ENCODE peak calls at places on chromosomes 16 and 17, in seven cellular contexts. A is H9, B is GM23338, G is hepatocyte, L is IMR-90, P is neuronal stem cell, E is GM12878. W is an unnamed sample. For H3K27me3, the result is how much of the 10 kb centered on the place peaks cover.

GRCh38 chr17:78383725-78384471 is 5.4 kb downstream of the PGS1 start:
- DNase-seq in L (peak), G (peak), P (no peak), B (no peak), E (peak), A (no peak), W (no peak)

GRCh38 chr16:89168381-89169189 is 3.0 kb upstream of the CDH15 start:
- DNase-seq in B (no peak), L (no peak), P (no peak), E (no peak), A (no peak), G (no peak), W (no peak)

GRCh38 chr17:43662432-43663141 is 865 bp upstream of the MEOX1 start:
- DNase-seq in L (no peak), A (no peak), G (no peak), P (no peak), E (peak), B (peak), W (peak)

GRCh38 chr17:10177131-10177920 is 21.1 kb downstream of the GAS7 start:
- DNase-seq in B (no peak), G (no peak), E (no peak), L (no peak), P (no peak), A (peak), W (no peak)

GRCh38 chr16:4409081-4409932 is 7.1 kb downstream of the CORO7 start:
- DNase-seq in L (no peak), G (no peak), P (no peak), E (no peak), A (peak), B (peak), W (no peak)

GRCh38 chr17:63639125-63639524 is 16.9 kb downstream of the MAP3K3 start:
- DNase-seq in A (no peak), E (no peak), P (no peak), B (no peak), G (no peak), L (no peak), W (no peak)

GRCh38 chr16:67931712-67932461 is at the start of gene CTRL:
- DNase-seq in G (no peak), B (peak), P (no peak), L (no peak), A (no peak), E (no peak), W (no peak)

GRCh38 chr16:22163806-22164205 is 1.5 kb downstream of the SDR42E2 start:
- DNase-seq in E (no peak), P (no peak), L (no peak), G (no peak), B (no peak), A (no peak), W (no peak)

GRCh38 chr17:17899486-17899885 is 62.7 kb upstream of the SREBF1 start:
- DNase-seq in A (no peak), G (no peak), P (no peak), E (no peak), L (no peak), B (no peak), W (no peak)

GRCh38 chr17:7932483-7932891 is 481 bp downstream of the CNTROB start:
- DNase-seq in P (no peak), A (peak), G (peak), B (peak), L (peak), E (no peak), W (peak)

GRCh38 chr16:55876854-55877253 is 1.7 kb upstream of the CES5A start:
- DNase-seq in P (no peak), B (no peak), L (peak), A (no peak), E (no peak), G (no peak), W (no peak)

GRCh38 chr16:57003439-57004386 is 14.4 kb downstream of the NLRC5 start:
- DNase-seq in E (no peak), A (no peak), L (no peak), P (no peak), B (peak), G (no peak), W (no peak)

GRCh38 chr17:50364715-50365114 is 8.3 kb downstream of the MRPL27 start:
- DNase-seq in B (peak), G (peak), P (no peak), E (no peak), L (peak), A (peak), W (no peak)

GRCh38 chr16:47467501-47467900 is 6.4 kb downstream of the PHKB start:
- DNase-seq in G (no peak), B (no peak), E (no peak), A (no peak), L (no peak), P (no peak), W (no peak)

GRCh38 chr16:15440852-15441251 is 6.5 kb downstream of the BMERB1 start:
- DNase-seq in A (no peak), L (peak), B (no peak), G (no peak), P (no peak), E (no peak), W (no peak)

GRCh38 chr17:56499799-56500388 is 93.6 kb upstream of the NOG start:
- DNase-seq in E (no peak), P (no peak), B (peak), L (peak), A (no peak), G (peak), W (peak)

GRCh38 chr16:68179196-68179795 is 56.6 kb downstream of the ESRP2 start:
- DNase-seq in A (no peak), B (no peak), P (no peak), L (peak), E (no peak), G (no peak), W (no peak)

GRCh38 chr16:89185062-89185751 is 13.7 kb downstream of the CDH15 start:
- DNase-seq in P (no peak), L (no peak), B (peak), A (no peak), E (no peak), G (no peak), W (no peak)

GRCh38 chr16:84190731-84191388 is at the start of gene ADAD2:
- DNase-seq in B (peak), E (no peak), A (peak), L (no peak), G (peak), P (no peak), W (no peak)

GRCh38 chr16:24188143-24188542 is 68.0 kb upstream of the CACNG3 start:
- DNase-seq in L (no peak), P (no peak), E (no peak), A (no peak), B (no peak), G (no peak), W (no peak)

GRCh38 chr17:21013983-21014382 is 28.8 kb downstream of the USP22 start:
- DNase-seq in E (no peak), P (no peak), L (no peak), B (no peak), A (no peak), G (no peak), W (no peak)

GRCh38 chr17:77476006-77476405 is 335.2 kb downstream of the SEC14L1 start:
- DNase-seq in E (no peak), A (no peak), B (no peak), L (no peak), G (no peak), P (no peak), W (peak)

GRCh38 chr16:90077757-90078593 is 844 bp upstream of the PRDM7 start:
- DNase-seq in A (peak), G (peak), E (no peak), B (peak), P (no peak), L (peak), W (peak)

GRCh38 chr16:14491831-14492529 is 138.1 kb downstream of the PARN start:
- DNase-seq in A (no peak), G (no peak), P (no peak), E (no peak), B (no peak), L (no peak), W (no peak)

GRCh38 chr16:83948914-83949723 is 3.9 kb upstream of the OSGIN1 start:
- DNase-seq in E (no peak), L (no peak), P (no peak), B (no peak), G (no peak), A (no peak), W (no peak)

GRCh38 chr16:77408607-77409006 is 26.2 kb downstream of the ADAMTS18 start:
- DNase-seq in A (no peak), G (no peak), P (no peak), B (no peak), E (peak), L (no peak), W (peak)

GRCh38 chr16:22054847-22055590 is 37.3 kb upstream of the VWA3A start:
- DNase-seq in G (no peak), B (no peak), P (no peak), A (no peak), L (no peak), E (no peak), W (no peak)

GRCh38 chr17:35913611-35914010 is 17.0 kb downstream of the RDM1 start:
- DNase-seq in L (no peak), G (no peak), A (no peak), E (no peak), P (no peak), B (no peak), W (no peak)

GRCh38 chr16:87263418-87264052 is 53.7 kb downstream of the C16orf95 start:
- DNase-seq in A (no peak), P (no peak), L (no peak), B (peak), G (no peak), E (no peak), W (no peak)

GRCh38 chr17:6660101-6660500 is 8.5 kb downstream of the C17orf100 start:
- DNase-seq in B (no peak), E (no peak), L (no peak), A (peak), P (no peak), G (no peak), W (no peak)

GRCh38 chr16:24685539-24686432 is 43.7 kb upstream of the TNRC6A start:
- DNase-seq in B (peak), P (peak), E (no peak), G (peak), A (peak), L (peak), W (no peak)

GRCh38 chr16:79918916-79919315 is 318.4 kb upstream of the MAF start:
- DNase-seq in L (no peak), G (no peak), B (peak), E (no peak), A (no peak), P (no peak), W (peak)

GRCh38 chr17:921161-921560 is 58.4 kb downstream of the NXN start:
- DNase-seq in B (no peak), P (no peak), E (no peak), L (peak), A (no peak), G (no peak), W (no peak)

GRCh38 chr17:77887464-77888241 is 70.8 kb upstream of the TNRC6C start:
- DNase-seq in P (peak), B (peak), A (no peak), L (peak), E (no peak), G (no peak), W (no peak)

GRCh38 chr17:77736207-77736600 is 222.3 kb upstream of the TNRC6C start:
- DNase-seq in G (no peak), E (no peak), P (no peak), A (peak), B (peak), L (no peak), W (no peak)

GRCh38 chr17:55444471-55445441 is 23.1 kb upstream of the MMD start:
- DNase-seq in L (peak), A (no peak), E (no peak), B (no peak), P (no peak), G (no peak), W (no peak)

DNA sequence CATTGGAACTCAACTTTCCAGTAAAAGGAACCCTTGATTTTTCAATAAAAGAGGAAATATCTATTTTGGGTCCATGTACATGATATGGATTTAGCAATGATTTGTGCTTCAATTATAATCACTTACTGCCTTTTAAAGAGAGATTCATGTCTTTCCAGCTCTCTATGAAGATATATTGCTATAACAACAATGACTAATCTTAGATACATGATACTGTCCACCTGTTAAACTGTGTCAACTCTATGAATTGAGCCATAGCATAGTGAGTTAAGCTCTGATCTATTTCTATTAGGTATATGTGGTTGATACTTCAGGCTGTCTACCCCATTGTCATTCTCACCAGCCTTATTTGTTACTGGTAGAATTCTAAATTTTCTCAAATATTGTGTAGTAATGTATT is 15.0 kb upstream of the MPHOSPH6 start:
- DNase-seq in B (no peak), E (no peak), L (no peak), A (no peak), P (no peak), G (no peak), W (no peak)
- H3K27me3 ChIP-seq in B (under half), E (under half), L (under half), A (under half), P (under half), G (under half), W (under half)

GRCh38 chr17:59647288-59647687 is 27.6 kb downstream of the CLTC start:
- DNase-seq in A (no peak), E (no peak), L (no peak), G (no peak), B (no peak), P (no peak), W (no peak)
- H3K4me2 ChIP-seq in A (no peak), E (no peak), L (no peak), G (no peak), B (no peak), P (no peak), W (no peak)

GRCh38 chr17:45427181-45427835 is 5.4 kb downstream of the ARHGAP27 start:
- DNase-seq in B (no peak), L (no peak), E (no peak), G (peak), A (peak), P (no peak), W (no peak)
- H3K27me3 ChIP-seq in B (under half), L (under half), E (under half), G (under half), A (under half), P (under half), W (under half)

GRCh38 chr17:61459434-61459809 is 7.2 kb downstream of the TBX4 start:
- DNase-seq in G (no peak), A (no peak), B (no peak), P (no peak), E (no peak), L (no peak), W (no peak)

GRCh38 chr17:61456688-61457225 is 4.5 kb downstream of the TBX4 start:
- DNase-seq in A (no peak), P (no peak), G (no peak), E (no peak), B (no peak), L (no peak), W (no peak)

GRCh38 chr17:61458491-61459433 is 6.5 kb downstream of the TBX4 start:
- DNase-seq in E (no peak), L (no peak), B (peak), P (no peak), A (peak), G (no peak), W (no peak)

GRCh38 chr17:61457226-61457983 is 5.2 kb downstream of the TBX4 start:
- DNase-seq in L (no peak), B (peak), P (no peak), A (peak), E (no peak), G (no peak), W (no peak)

GRCh38 chr17:61458000-61458399 is 5.8 kb downstream of the TBX4 start:
- DNase-seq in E (no peak), B (no peak), L (no peak), P (no peak), G (no peak), A (no peak), W (no peak)
- H3K4me2 ChIP-seq in E (no peak), B (peak), L (no peak), P (no peak), G (peak), A (peak), W (no peak)

GRCh38 chr17:74526681-74527080 is 4.6 kb downstream of the CD300LB start:
- DNase-seq in A (no peak), G (no peak), E (no peak), B (no peak), L (no peak), P (no peak), W (no peak)

GRCh38 chr17:74527756-74528155 is 3.5 kb downstream of the CD300LB start:
- DNase-seq in P (no peak), B (no peak), L (no peak), E (no peak), G (no peak), A (no peak), W (no peak)

GRCh38 chr17:74529243-74529642 is 2.0 kb downstream of the CD300LB start:
- DNase-seq in P (no peak), B (no peak), E (no peak), L (no peak), A (peak), G (no peak), W (no peak)

GRCh38 chr17:74527081-74527480 is 4.2 kb downstream of the CD300LB start:
- DNase-seq in B (no peak), P (no peak), L (no peak), G (no peak), A (peak), E (no peak), W (no peak)

DNA sequence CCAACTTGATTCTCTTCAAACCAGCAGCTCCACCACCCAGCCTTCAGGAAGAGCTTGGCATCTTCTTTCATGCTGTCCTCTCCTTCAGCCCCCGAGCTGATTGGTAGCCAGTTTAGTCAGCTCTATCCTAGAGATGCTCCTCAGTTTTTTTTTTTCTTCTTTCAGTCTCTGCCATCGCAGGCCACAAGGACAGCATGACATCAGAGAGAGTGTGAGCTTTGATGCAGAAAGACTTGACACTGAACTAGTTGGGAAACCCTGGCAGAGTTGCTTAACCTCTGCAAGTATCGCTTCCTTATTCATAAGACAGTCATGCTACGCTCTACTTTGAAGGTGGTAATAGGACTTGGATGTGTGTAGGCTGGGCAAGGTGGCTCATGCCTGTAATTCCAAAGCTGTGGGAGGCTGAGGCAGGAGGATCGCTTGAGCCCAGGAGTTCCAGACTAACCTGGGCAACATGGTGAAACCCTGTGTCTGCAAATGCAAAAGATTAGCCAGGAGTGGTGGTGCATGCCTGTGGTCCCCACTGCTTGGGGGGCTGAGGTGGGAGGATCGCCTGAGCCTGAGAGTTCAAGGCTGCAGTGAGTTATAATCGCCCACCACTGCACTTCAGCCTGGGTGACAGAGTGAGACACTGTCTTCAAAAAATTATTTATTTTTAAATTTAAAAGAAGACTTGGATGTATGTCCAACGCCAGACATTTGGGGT is 2.6 kb downstream of the CD300LB start:
- DNase-seq in P (no peak), A (peak), G (no peak), B (no peak), E (peak), L (no peak), W (no peak)
- H3K27me3 ChIP-seq in P (under half), A (under half), G (under half), B (under half), E (under half), L (under half), W (half or more)

DNA sequence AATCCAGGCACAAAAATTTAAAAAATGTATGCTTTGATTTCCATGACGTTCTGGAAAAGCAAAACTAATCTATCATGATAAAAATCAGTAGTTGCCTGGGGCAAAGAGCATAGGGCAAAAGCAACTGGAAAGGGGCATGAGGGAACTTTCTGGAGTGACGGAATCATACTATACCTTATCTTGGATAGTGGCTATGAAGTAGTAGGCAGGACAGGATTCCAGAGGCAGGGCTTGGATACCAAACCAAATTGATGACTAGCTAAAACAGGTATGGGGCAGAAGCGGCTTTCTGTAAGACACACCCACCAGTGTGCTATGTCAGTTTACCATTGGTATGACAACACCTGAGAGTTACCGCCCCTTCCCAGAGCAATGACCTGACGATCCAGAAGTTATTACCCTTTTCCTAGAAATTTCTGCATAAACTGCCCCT is 56.8 kb downstream of the CFDP1 start:
- DNase-seq in P (no peak), E (no peak), A (peak), G (peak), B (peak), L (no peak), W (no peak)
- H3K4me2 ChIP-seq in P (no peak), E (no peak), A (no peak), G (no peak), B (no peak), L (no peak), W (no peak)

W was measured in MM.1S.